ENCODE peak calls at places on chromosomes 16 and 17, in nine cellular contexts. One of them, this sample, is unnamed.

GRCh38 chr17:13544292-13544691 is 57.4 kb downstream of the HS3ST3A1 start:
- DNase-seq in BE2C: peak; percentile 10
- DNase-seq in stimulated activated CD8-positive, alpha-beta memory T cell treated with anti-CD3 and anti-CD28 coated beads, Interleukin-4, amount 100 ng/mL, for 24 hours: no peak
- DNase-seq in stimulated activated naive CD8-positive, alpha-beta T cell treated with anti-CD3 and anti-CD28 coated beads, Interleukin-15, Interleukin-2, amounts not matched to agents 100 U/mL and 50 U/mL, for 24 hours: no peak
- DNase-seq in iris pigment epithelial cell: peak; percentile 98
- DNase-seq in RCC 7860: peak; percentile 93
- DNase-seq in AG09319: peak; percentile 71
- DNase-seq in T-helper 1 cell: no peak
- DNase-seq in naive thymus-derived CD8-positive, alpha-beta T cell: no peak
- DNase-seq in this sample: peak; percentile 36

GRCh38 chr17:73841431-73842060 is 197.3 kb upstream of the SDK2 start:
- DNase-seq in BE2C: peak; percentile 63
- DNase-seq in stimulated activated CD8-positive, alpha-beta memory T cell treated with anti-CD3 and anti-CD28 coated beads, Interleukin-4, amount 100 ng/mL, for 24 hours: no peak
- DNase-seq in stimulated activated naive CD8-positive, alpha-beta T cell treated with anti-CD3 and anti-CD28 coated beads, Interleukin-15, Interleukin-2, amounts not matched to agents 100 U/mL and 50 U/mL, for 24 hours: no peak
- DNase-seq in iris pigment epithelial cell: no peak
- DNase-seq in RCC 7860: no peak
- DNase-seq in AG09319: no peak
- DNase-seq in T-helper 1 cell: no peak
- DNase-seq in naive thymus-derived CD8-positive, alpha-beta T cell: no peak
- DNase-seq in this sample: no peak

GRCh38 chr16:56549744-56550385 is 15.0 kb upstream of the MT4 start:
- DNase-seq in BE2C: no peak
- DNase-seq in stimulated activated CD8-positive, alpha-beta memory T cell treated with anti-CD3 and anti-CD28 coated beads, Interleukin-4, amount 100 ng/mL, for 24 hours: no peak
- DNase-seq in stimulated activated naive CD8-positive, alpha-beta T cell treated with anti-CD3 and anti-CD28 coated beads, Interleukin-15, Interleukin-2, amounts not matched to agents 100 U/mL and 50 U/mL, for 24 hours: peak; percentile 9
- DNase-seq in iris pigment epithelial cell: peak; percentile 26
- DNase-seq in RCC 7860: no peak
- DNase-seq in AG09319: no peak
- DNase-seq in T-helper 1 cell: no peak
- DNase-seq in naive thymus-derived CD8-positive, alpha-beta T cell: no peak
- DNase-seq in this sample: peak; percentile 39

GRCh38 chr17:63950940-63951907 is 19.1 kb upstream of the CD79B start:
- DNase-seq in BE2C: no peak
- DNase-seq in stimulated activated CD8-positive, alpha-beta memory T cell treated with anti-CD3 and anti-CD28 coated beads, Interleukin-4, amount 100 ng/mL, for 24 hours: no peak
- DNase-seq in stimulated activated naive CD8-positive, alpha-beta T cell treated with anti-CD3 and anti-CD28 coated beads, Interleukin-15, Interleukin-2, amounts not matched to agents 100 U/mL and 50 U/mL, for 24 hours: peak; percentile 44
- DNase-seq in iris pigment epithelial cell: no peak
- DNase-seq in RCC 7860: no peak
- DNase-seq in AG09319: no peak
- DNase-seq in T-helper 1 cell: no peak
- DNase-seq in naive thymus-derived CD8-positive, alpha-beta T cell: no peak
- DNase-seq in this sample: no peak

GRCh38 chr17:42288985-42289862 is 926 bp downstream of the STAT5A start:
- DNase-seq in BE2C: no peak
- DNase-seq in stimulated activated CD8-positive, alpha-beta memory T cell treated with anti-CD3 and anti-CD28 coated beads, Interleukin-4, amount 100 ng/mL, for 24 hours: peak; percentile 40
- DNase-seq in stimulated activated naive CD8-positive, alpha-beta T cell treated with anti-CD3 and anti-CD28 coated beads, Interleukin-15, Interleukin-2, amounts not matched to agents 100 U/mL and 50 U/mL, for 24 hours: peak; percentile 68
- DNase-seq in iris pigment epithelial cell: no peak
- DNase-seq in RCC 7860: no peak
- DNase-seq in AG09319: no peak
- DNase-seq in T-helper 1 cell: peak; percentile 41
- DNase-seq in naive thymus-derived CD8-positive, alpha-beta T cell: peak; percentile 33
- DNase-seq in this sample: no peak

GRCh38 chr16:5906351-5906750 is 808.8 kb upstream of the EEF2KMT start:
- DNase-seq in BE2C: no peak
- DNase-seq in stimulated activated CD8-positive, alpha-beta memory T cell treated with anti-CD3 and anti-CD28 coated beads, Interleukin-4, amount 100 ng/mL, for 24 hours: no peak
- DNase-seq in stimulated activated naive CD8-positive, alpha-beta T cell treated with anti-CD3 and anti-CD28 coated beads, Interleukin-15, Interleukin-2, amounts not matched to agents 100 U/mL and 50 U/mL, for 24 hours: no peak
- DNase-seq in iris pigment epithelial cell: peak; percentile 1
- DNase-seq in RCC 7860: no peak
- DNase-seq in AG09319: no peak
- DNase-seq in T-helper 1 cell: no peak
- DNase-seq in naive thymus-derived CD8-positive, alpha-beta T cell: no peak
- DNase-seq in this sample: no peak

GRCh38 chr17:80946449-80946848 is 45.2 kb upstream of the CHMP6 start:
- DNase-seq in BE2C: peak; percentile 1
- DNase-seq in stimulated activated CD8-positive, alpha-beta memory T cell treated with anti-CD3 and anti-CD28 coated beads, Interleukin-4, amount 100 ng/mL, for 24 hours: no peak
- DNase-seq in stimulated activated naive CD8-positive, alpha-beta T cell treated with anti-CD3 and anti-CD28 coated beads, Interleukin-15, Interleukin-2, amounts not matched to agents 100 U/mL and 50 U/mL, for 24 hours: no peak
- DNase-seq in iris pigment epithelial cell: no peak
- DNase-seq in RCC 7860: no peak
- DNase-seq in AG09319: no peak
- DNase-seq in T-helper 1 cell: no peak
- DNase-seq in naive thymus-derived CD8-positive, alpha-beta T cell: no peak
- DNase-seq in this sample: no peak

GRCh38 chr16:87457724-87458423 is 35.0 kb downstream of the ZCCHC14 start:
- DNase-seq in BE2C: no peak
- DNase-seq in stimulated activated CD8-positive, alpha-beta memory T cell treated with anti-CD3 and anti-CD28 coated beads, Interleukin-4, amount 100 ng/mL, for 24 hours: peak; percentile 27
- DNase-seq in stimulated activated naive CD8-positive, alpha-beta T cell treated with anti-CD3 and anti-CD28 coated beads, Interleukin-15, Interleukin-2, amounts not matched to agents 100 U/mL and 50 U/mL, for 24 hours: peak; percentile 65
- DNase-seq in iris pigment epithelial cell: peak; percentile 97
- DNase-seq in RCC 7860: peak; percentile 96
- DNase-seq in AG09319: peak; percentile 90
- DNase-seq in T-helper 1 cell: no peak
- DNase-seq in naive thymus-derived CD8-positive, alpha-beta T cell: no peak
- DNase-seq in this sample: peak; percentile 78

GRCh38 chr17:78769200-78769773 is 12.8 kb downstream of the CYTH1 start:
- DNase-seq in BE2C: no peak
- DNase-seq in stimulated activated CD8-positive, alpha-beta memory T cell treated with anti-CD3 and anti-CD28 coated beads, Interleukin-4, amount 100 ng/mL, for 24 hours: no peak
- DNase-seq in stimulated activated naive CD8-positive, alpha-beta T cell treated with anti-CD3 and anti-CD28 coated beads, Interleukin-15, Interleukin-2, amounts not matched to agents 100 U/mL and 50 U/mL, for 24 hours: no peak
- DNase-seq in iris pigment epithelial cell: no peak
- DNase-seq in RCC 7860: no peak
- DNase-seq in AG09319: no peak
- DNase-seq in T-helper 1 cell: no peak
- DNase-seq in naive thymus-derived CD8-positive, alpha-beta T cell: no peak
- DNase-seq in this sample: no peak

GRCh38 chr16:9929836-9930235 is 252.4 kb downstream of the GRIN2A start:
- DNase-seq in BE2C: no peak
- DNase-seq in stimulated activated CD8-positive, alpha-beta memory T cell treated with anti-CD3 and anti-CD28 coated beads, Interleukin-4, amount 100 ng/mL, for 24 hours: no peak
- DNase-seq in stimulated activated naive CD8-positive, alpha-beta T cell treated with anti-CD3 and anti-CD28 coated beads, Interleukin-15, Interleukin-2, amounts not matched to agents 100 U/mL and 50 U/mL, for 24 hours: no peak
- DNase-seq in iris pigment epithelial cell: no peak
- DNase-seq in RCC 7860: no peak
- DNase-seq in AG09319: no peak
- DNase-seq in T-helper 1 cell: no peak
- DNase-seq in naive thymus-derived CD8-positive, alpha-beta T cell: no peak
- DNase-seq in this sample: no peak

GRCh38 chr17:32609085-32609484 is 122.3 kb downstream of the CDK5R1 start:
- DNase-seq in BE2C: peak; percentile 5
- DNase-seq in stimulated activated CD8-positive, alpha-beta memory T cell treated with anti-CD3 and anti-CD28 coated beads, Interleukin-4, amount 100 ng/mL, for 24 hours: peak; percentile 46
- DNase-seq in stimulated activated naive CD8-positive, alpha-beta T cell treated with anti-CD3 and anti-CD28 coated beads, Interleukin-15, Interleukin-2, amounts not matched to agents 100 U/mL and 50 U/mL, for 24 hours: peak; percentile 75
- DNase-seq in iris pigment epithelial cell: no peak
- DNase-seq in RCC 7860: peak; percentile 52
- DNase-seq in AG09319: no peak
- DNase-seq in T-helper 1 cell: peak; percentile 22
- DNase-seq in naive thymus-derived CD8-positive, alpha-beta T cell: peak; percentile 51
- DNase-seq in this sample: peak; percentile 51

GRCh38 chr17:35799942-35800341 is 4.5 kb upstream of the MMP28 start:
- DNase-seq in BE2C: peak; percentile 58
- DNase-seq in stimulated activated CD8-positive, alpha-beta memory T cell treated with anti-CD3 and anti-CD28 coated beads, Interleukin-4, amount 100 ng/mL, for 24 hours: no peak
- DNase-seq in stimulated activated naive CD8-positive, alpha-beta T cell treated with anti-CD3 and anti-CD28 coated beads, Interleukin-15, Interleukin-2, amounts not matched to agents 100 U/mL and 50 U/mL, for 24 hours: no peak
- DNase-seq in iris pigment epithelial cell: no peak
- DNase-seq in RCC 7860: no peak
- DNase-seq in AG09319: no peak
- DNase-seq in T-helper 1 cell: no peak
- DNase-seq in naive thymus-derived CD8-positive, alpha-beta T cell: no peak
- DNase-seq in this sample: no peak

GRCh38 chr17:57562231-57562630 is 182.9 kb downstream of the CCDC182 start:
- DNase-seq in BE2C: no peak
- DNase-seq in stimulated activated CD8-positive, alpha-beta memory T cell treated with anti-CD3 and anti-CD28 coated beads, Interleukin-4, amount 100 ng/mL, for 24 hours: no peak
- DNase-seq in stimulated activated naive CD8-positive, alpha-beta T cell treated with anti-CD3 and anti-CD28 coated beads, Interleukin-15, Interleukin-2, amounts not matched to agents 100 U/mL and 50 U/mL, for 24 hours: no peak
- DNase-seq in iris pigment epithelial cell: no peak
- DNase-seq in RCC 7860: no peak
- DNase-seq in AG09319: no peak
- DNase-seq in T-helper 1 cell: no peak
- DNase-seq in naive thymus-derived CD8-positive, alpha-beta T cell: no peak
- DNase-seq in this sample: no peak

GRCh38 chr16:247027-247426 is 12.4 kb downstream of the FAM234A start:
- DNase-seq in BE2C: no peak
- DNase-seq in stimulated activated CD8-positive, alpha-beta memory T cell treated with anti-CD3 and anti-CD28 coated beads, Interleukin-4, amount 100 ng/mL, for 24 hours: no peak
- DNase-seq in stimulated activated naive CD8-positive, alpha-beta T cell treated with anti-CD3 and anti-CD28 coated beads, Interleukin-15, Interleukin-2, amounts not matched to agents 100 U/mL and 50 U/mL, for 24 hours: no peak
- DNase-seq in iris pigment epithelial cell: no peak
- DNase-seq in RCC 7860: no peak
- DNase-seq in AG09319: no peak
- DNase-seq in T-helper 1 cell: no peak
- DNase-seq in naive thymus-derived CD8-positive, alpha-beta T cell: no peak
- DNase-seq in this sample: no peak

GRCh38 chr16:47392114-47392513 is 68.7 kb downstream of the ITFG1 start:
- DNase-seq in BE2C: no peak
- DNase-seq in stimulated activated CD8-positive, alpha-beta memory T cell treated with anti-CD3 and anti-CD28 coated beads, Interleukin-4, amount 100 ng/mL, for 24 hours: no peak
- DNase-seq in stimulated activated naive CD8-positive, alpha-beta T cell treated with anti-CD3 and anti-CD28 coated beads, Interleukin-15, Interleukin-2, amounts not matched to agents 100 U/mL and 50 U/mL, for 24 hours: peak; percentile 3
- DNase-seq in iris pigment epithelial cell: peak; percentile 58
- DNase-seq in RCC 7860: peak; percentile 54
- DNase-seq in AG09319: no peak
- DNase-seq in T-helper 1 cell: no peak
- DNase-seq in naive thymus-derived CD8-positive, alpha-beta T cell: no peak
- DNase-seq in this sample: no peak

GRCh38 chr17:79959042-79959441 is 76.6 kb downstream of the TBC1D16 start:
- DNase-seq in BE2C: no peak
- DNase-seq in stimulated activated CD8-positive, alpha-beta memory T cell treated with anti-CD3 and anti-CD28 coated beads, Interleukin-4, amount 100 ng/mL, for 24 hours: no peak
- DNase-seq in stimulated activated naive CD8-positive, alpha-beta T cell treated with anti-CD3 and anti-CD28 coated beads, Interleukin-15, Interleukin-2, amounts not matched to agents 100 U/mL and 50 U/mL, for 24 hours: no peak
- DNase-seq in iris pigment epithelial cell: no peak
- DNase-seq in RCC 7860: no peak
- DNase-seq in AG09319: no peak
- DNase-seq in T-helper 1 cell: no peak
- DNase-seq in naive thymus-derived CD8-positive, alpha-beta T cell: no peak
- DNase-seq in this sample: no peak

GRCh38 chr17:74446551-74447500 is 14.9 kb downstream of the GPRC5C start:
- DNase-seq in BE2C: no peak
- DNase-seq in stimulated activated CD8-positive, alpha-beta memory T cell treated with anti-CD3 and anti-CD28 coated beads, Interleukin-4, amount 100 ng/mL, for 24 hours: peak; percentile 55
- DNase-seq in stimulated activated naive CD8-positive, alpha-beta T cell treated with anti-CD3 and anti-CD28 coated beads, Interleukin-15, Interleukin-2, amounts not matched to agents 100 U/mL and 50 U/mL, for 24 hours: peak; percentile 57
- DNase-seq in iris pigment epithelial cell: no peak
- DNase-seq in RCC 7860: no peak
- DNase-seq in AG09319: no peak
- DNase-seq in T-helper 1 cell: no peak
- DNase-seq in naive thymus-derived CD8-positive, alpha-beta T cell: no peak
- DNase-seq in this sample: no peak

GRCh38 chr17:17783121-17783824 is 53.5 kb downstream of the SREBF1 start:
- DNase-seq in BE2C: peak; percentile 46
- DNase-seq in stimulated activated CD8-positive, alpha-beta memory T cell treated with anti-CD3 and anti-CD28 coated beads, Interleukin-4, amount 100 ng/mL, for 24 hours: peak; percentile 39
- DNase-seq in stimulated activated naive CD8-positive, alpha-beta T cell treated with anti-CD3 and anti-CD28 coated beads, Interleukin-15, Interleukin-2, amounts not matched to agents 100 U/mL and 50 U/mL, for 24 hours: peak; percentile 67
- DNase-seq in iris pigment epithelial cell: peak; percentile 49
- DNase-seq in RCC 7860: no peak
- DNase-seq in AG09319: no peak
- DNase-seq in T-helper 1 cell: peak; percentile 33
- DNase-seq in naive thymus-derived CD8-positive, alpha-beta T cell: peak; percentile 60
- DNase-seq in this sample: no peak

GRCh38 chr17:3794890-3795757 is 5.9 kb downstream of the ITGAE start:
- DNase-seq in BE2C: no peak
- DNase-seq in stimulated activated CD8-positive, alpha-beta memory T cell treated with anti-CD3 and anti-CD28 coated beads, Interleukin-4, amount 100 ng/mL, for 24 hours: peak; percentile 66
- DNase-seq in stimulated activated naive CD8-positive, alpha-beta T cell treated with anti-CD3 and anti-CD28 coated beads, Interleukin-15, Interleukin-2, amounts not matched to agents 100 U/mL and 50 U/mL, for 24 hours: peak; percentile 72
- DNase-seq in iris pigment epithelial cell: peak; percentile 68
- DNase-seq in RCC 7860: peak; percentile 97
- DNase-seq in AG09319: no peak
- DNase-seq in T-helper 1 cell: no peak
- DNase-seq in naive thymus-derived CD8-positive, alpha-beta T cell: no peak
- DNase-seq in this sample: no peak

GRCh38 chr16:2500634-2500936 is 13.2 kb upstream of the ATP6V0C start:
- DNase-seq in BE2C: no peak
- DNase-seq in stimulated activated CD8-positive, alpha-beta memory T cell treated with anti-CD3 and anti-CD28 coated beads, Interleukin-4, amount 100 ng/mL, for 24 hours: no peak
- DNase-seq in stimulated activated naive CD8-positive, alpha-beta T cell treated with anti-CD3 and anti-CD28 coated beads, Interleukin-15, Interleukin-2, amounts not matched to agents 100 U/mL and 50 U/mL, for 24 hours: no peak
- DNase-seq in iris pigment epithelial cell: no peak
- DNase-seq in RCC 7860: no peak
- DNase-seq in AG09319: no peak
- DNase-seq in T-helper 1 cell: no peak
- DNase-seq in naive thymus-derived CD8-positive, alpha-beta T cell: no peak
- DNase-seq in this sample: no peak

This sample was measured in epithelial cell of prostate.